ENCODE peak calls at places on chromosome 18, in four cellular contexts. One of them, this sample, is unnamed.

GRCh38 chr18:11741505-11742145 is 52.6 kb downstream of the GNAL start:
- DNase-seq in CD8-positive, alpha-beta T cell: no peak
- DNase-seq in K562: peak
- DNase-seq in IMR-90: no peak
- DNase-seq in this sample: no peak

GRCh38 chr18:72799106-72799505 is 68.7 kb downstream of the NETO1 start:
- DNase-seq in IMR-90: no peak
- DNase-seq in K562: no peak
- DNase-seq in CD8-positive, alpha-beta T cell: no peak
- DNase-seq in this sample: no peak

GRCh38 chr18:8609711-8610441 is 639 bp downstream of the RAB12 start:
- DNase-seq in K562: no peak
- DNase-seq in CD8-positive, alpha-beta T cell: peak
- DNase-seq in IMR-90: no peak
- DNase-seq in this sample: no peak

GRCh38 chr18:23844991-23845680 is 155.9 kb downstream of the LAMA3 start:
- DNase-seq in CD8-positive, alpha-beta T cell: no peak
- DNase-seq in IMR-90: no peak
- DNase-seq in K562: no peak
- DNase-seq in this sample: no peak

GRCh38 chr18:12281861-12282260 is 26.2 kb upstream of the TUBB6 start:
- DNase-seq in K562: no peak
- DNase-seq in IMR-90: no peak
- DNase-seq in CD8-positive, alpha-beta T cell: no peak
- DNase-seq in this sample: no peak

GRCh38 chr18:9348766-9349165 is 14.2 kb downstream of the TWSG1 start:
- DNase-seq in IMR-90: peak
- DNase-seq in CD8-positive, alpha-beta T cell: no peak
- DNase-seq in K562: no peak
- DNase-seq in this sample: no peak

GRCh38 chr18:53421869-53422268 is 802.6 kb downstream of the MBD2 start:
- DNase-seq in K562: no peak
- DNase-seq in CD8-positive, alpha-beta T cell: no peak
- DNase-seq in IMR-90: no peak
- DNase-seq in this sample: no peak

GRCh38 chr18:22924589-22924988 is 8.5 kb upstream of the RBBP8 start:
- DNase-seq in K562: no peak
- DNase-seq in CD8-positive, alpha-beta T cell: no peak
- DNase-seq in IMR-90: no peak
- DNase-seq in this sample: no peak

GRCh38 chr18:3321133-3321812 is 59.3 kb downstream of the MYL12B start:
- DNase-seq in K562: peak
- DNase-seq in IMR-90: peak
- DNase-seq in CD8-positive, alpha-beta T cell: no peak
- DNase-seq in this sample: no peak

GRCh38 chr18:78605255-78605654 is 374.4 kb upstream of the SALL3 start:
- DNase-seq in CD8-positive, alpha-beta T cell: peak
- DNase-seq in K562: no peak
- DNase-seq in IMR-90: no peak
- DNase-seq in this sample: no peak

GRCh38 chr18:22243513-22243912 is 74.1 kb downstream of the GATA6 start:
- DNase-seq in K562: no peak
- DNase-seq in CD8-positive, alpha-beta T cell: no peak
- DNase-seq in IMR-90: no peak
- DNase-seq in this sample: no peak

GRCh38 chr18:62102221-62102620 is 84.6 kb downstream of the PIGN start:
- DNase-seq in CD8-positive, alpha-beta T cell: no peak
- DNase-seq in IMR-90: no peak
- DNase-seq in K562: no peak
- DNase-seq in this sample: no peak

GRCh38 chr18:8948471-8949149 is 153.9 kb upstream of the NDUFV2 start:
- DNase-seq in CD8-positive, alpha-beta T cell: no peak
- DNase-seq in IMR-90: peak
- DNase-seq in K562: no peak
- DNase-seq in this sample: no peak

GRCh38 chr18:7459851-7460774 is 107.0 kb upstream of the PTPRM start:
- DNase-seq in K562: no peak
- DNase-seq in CD8-positive, alpha-beta T cell: no peak
- DNase-seq in IMR-90: no peak
- DNase-seq in this sample: no peak

DNA sequence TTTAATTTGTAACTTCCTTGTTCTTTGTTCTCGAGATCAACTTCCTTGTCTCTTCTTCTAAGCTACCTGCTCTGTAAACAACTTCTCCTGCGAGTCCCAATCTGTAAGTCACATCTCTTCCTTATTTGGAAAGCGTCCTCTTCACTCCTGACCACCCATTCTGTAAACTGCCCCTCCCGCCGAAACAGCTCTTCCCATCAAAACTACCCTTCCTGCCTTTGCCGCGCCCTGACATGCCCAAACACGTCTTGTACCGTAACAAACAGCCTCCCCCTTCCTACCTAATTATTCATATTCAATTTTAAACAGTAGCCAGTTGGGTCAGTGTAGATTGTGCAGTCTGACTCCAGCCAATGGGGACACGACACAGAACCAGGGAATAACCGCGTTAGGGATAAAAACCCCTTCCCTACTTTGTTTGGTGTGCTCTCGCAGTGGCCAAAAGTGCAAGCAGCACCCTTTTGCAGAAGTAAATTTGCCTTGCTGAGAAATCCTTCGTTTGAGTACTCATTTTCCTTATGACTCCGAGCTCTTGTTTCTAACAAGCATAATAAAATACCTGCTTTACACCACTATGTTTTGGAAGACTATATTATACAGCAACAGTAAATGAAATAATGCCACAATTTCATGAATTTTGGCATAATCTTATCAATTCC is 39.8 kb downstream of the PIAS2 start:
- DNase-seq in K562: no peak
- DNase-seq in CD8-positive, alpha-beta T cell: no peak
- DNase-seq in IMR-90: no peak
- DNase-seq in this sample: no peak
- H3K27ac ChIP-seq in K562: no peak
- H3K27ac ChIP-seq in CD8-positive, alpha-beta T cell: no peak
- H3K27ac ChIP-seq in IMR-90: no peak
- H3K27ac ChIP-seq in this sample: no peak

GRCh38 chr18:79788096-79789085 is 9.3 kb upstream of the KCNG2 start:
- DNase-seq in IMR-90: no peak
- DNase-seq in CD8-positive, alpha-beta T cell: no peak
- DNase-seq in K562: no peak
- DNase-seq in this sample: peak

GRCh38 chr18:79786304-79786703 is 11.4 kb upstream of the KCNG2 start:
- DNase-seq in IMR-90: no peak
- DNase-seq in CD8-positive, alpha-beta T cell: no peak
- DNase-seq in K562: no peak
- DNase-seq in this sample: no peak

GRCh38 chr18:79786781-79787526 is 10.8 kb upstream of the KCNG2 start:
- DNase-seq in CD8-positive, alpha-beta T cell: no peak
- DNase-seq in IMR-90: peak
- DNase-seq in K562: no peak
- DNase-seq in this sample: no peak

GRCh38 chr18:79789091-79789891 is 8.4 kb upstream of the KCNG2 start:
- DNase-seq in CD8-positive, alpha-beta T cell: no peak
- DNase-seq in K562: no peak
- DNase-seq in IMR-90: no peak
- DNase-seq in this sample: peak

GRCh38 chr18:79787527-79788095 is 10.1 kb upstream of the KCNG2 start:
- DNase-seq in K562: no peak
- DNase-seq in IMR-90: no peak
- DNase-seq in CD8-positive, alpha-beta T cell: no peak
- DNase-seq in this sample: no peak
- H3K4me3 ChIP-seq in K562: no peak
- H3K4me3 ChIP-seq in IMR-90: no peak
- H3K4me3 ChIP-seq in CD8-positive, alpha-beta T cell: no peak
- H3K4me3 ChIP-seq in this sample: no peak

DNA sequence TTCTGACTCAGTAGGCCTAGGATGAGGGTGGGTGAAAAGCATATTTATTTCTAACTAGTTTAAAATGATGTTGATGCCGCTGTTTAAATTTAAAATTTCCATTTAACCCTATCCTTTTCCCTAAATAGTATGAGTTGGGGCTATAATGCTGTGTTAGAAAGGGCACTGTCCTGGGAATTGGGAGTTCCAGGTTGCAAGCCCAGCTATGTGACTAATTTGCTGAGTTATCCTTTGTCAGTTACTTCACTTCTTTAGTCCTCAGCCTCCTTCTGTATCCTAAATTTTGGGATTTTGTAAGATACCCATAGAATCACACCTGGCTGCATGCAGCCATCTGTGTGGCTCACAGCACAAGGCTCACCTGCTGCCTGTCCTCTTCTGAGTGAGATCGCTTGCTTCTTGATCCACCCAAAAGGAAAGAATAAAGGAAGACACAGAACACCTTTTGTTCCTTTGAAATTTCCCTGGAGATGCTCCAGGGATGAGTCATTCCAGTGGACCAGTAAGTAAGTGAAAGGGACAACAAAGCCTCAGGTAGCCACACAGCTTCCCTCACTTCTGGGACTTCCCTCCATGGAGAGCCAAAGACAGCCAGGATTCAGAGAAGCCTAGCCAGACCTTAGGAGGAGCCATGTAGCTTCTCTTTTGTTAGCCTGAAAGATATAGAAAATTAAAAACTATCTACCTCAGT is 97.2 kb downstream of the DTNA start:
- DNase-seq in IMR-90: no peak
- DNase-seq in K562: no peak
- DNase-seq in CD8-positive, alpha-beta T cell: no peak
- DNase-seq in this sample: no peak
- H3K27ac ChIP-seq in IMR-90: no peak
- H3K27ac ChIP-seq in K562: no peak
- H3K27ac ChIP-seq in CD8-positive, alpha-beta T cell: no peak
- H3K27ac ChIP-seq in this sample: peak

DNA sequence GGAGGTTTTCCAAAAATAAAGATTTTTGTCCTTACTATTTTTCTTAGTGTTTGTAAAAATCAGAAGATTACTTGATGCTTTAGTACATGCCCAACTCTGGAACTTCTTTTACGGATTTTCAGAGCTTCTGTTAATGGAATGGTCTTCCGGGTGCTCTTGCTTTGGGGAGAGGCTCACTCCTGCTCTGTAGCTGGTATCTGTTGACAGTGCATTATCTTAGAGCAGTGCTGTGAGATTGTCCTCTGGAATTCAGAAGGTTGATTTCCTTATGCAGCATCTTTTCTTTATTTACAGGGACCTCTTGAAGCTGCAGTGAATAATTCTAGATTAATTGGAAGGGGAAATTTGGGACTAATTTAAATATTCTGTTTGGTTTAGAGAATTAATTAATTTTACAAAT is 4.6 kb downstream of the MAPRE2 start:
- DNase-seq in K562: no peak
- DNase-seq in CD8-positive, alpha-beta T cell: no peak
- DNase-seq in IMR-90: no peak
- DNase-seq in this sample: no peak
- H3K4me3 ChIP-seq in K562: no peak
- H3K4me3 ChIP-seq in CD8-positive, alpha-beta T cell: no peak
- H3K4me3 ChIP-seq in IMR-90: no peak
- H3K4me3 ChIP-seq in this sample: no peak

GRCh38 chr18:58272779-58273500 is 228.9 kb downstream of the NEDD4L start:
- DNase-seq in IMR-90: peak
- DNase-seq in CD8-positive, alpha-beta T cell: no peak
- DNase-seq in K562: no peak
- DNase-seq in this sample: no peak
- H3K27ac ChIP-seq in IMR-90: no peak
- H3K27ac ChIP-seq in CD8-positive, alpha-beta T cell: no peak
- H3K27ac ChIP-seq in K562: no peak
- H3K27ac ChIP-seq in this sample: no peak